ENCODE peak calls at places on chromosomes 4 and X, in nine cellular contexts. C is IMR-90, V is A549, M is MM.1S, G is PC-3, D is OCI-LY7, Q is neural progenitor cell, L is mammary epithelial cell, Y is endothelial cell of umbilical vein. X is an unnamed sample. For H3K9me3, the result is how much of the 10 kb centered on the place peaks cover.

GRCh38 chr4:83010111-83010521 is 507 bp downstream of the LIN54 start:
- DNase-seq in V (no peak), G (peak), C (peak), L (peak), Q (no peak), M (peak), D (peak), Y (peak), X (peak)

GRCh38 chr4:7964890-7965662 is 25.4 kb upstream of the AFAP1 start:
- DNase-seq in G (peak), M (no peak), L (peak), Q (no peak), C (peak), D (no peak), V (no peak), Y (peak), X (peak)

GRCh38 chr4:189897667-189898066 is 43.0 kb upstream of the FRG1 start:
- DNase-seq in L (no peak), Q (no peak), D (no peak), V (no peak), C (no peak), Y (no peak), G (no peak), M (no peak), X (no peak)

GRCh38 chr4:86582453-86582852 is 11.7 kb upstream of the PTPN13 start:
- DNase-seq in V (no peak), Q (no peak), M (no peak), Y (no peak), C (no peak), G (peak), D (no peak), L (peak), X (peak)

GRCh38 chrX:24027985-24028384 is 999 bp upstream of the KLHL15 start:
- DNase-seq in Y (no peak), Q (peak), L (no peak), C (no peak), M (no peak), V (no peak), G (no peak), D (no peak), X (no peak)

GRCh38 chr4:82043081-82043808 is 330.5 kb downstream of the HNRNPD start:
- DNase-seq in G (no peak), V (no peak), M (no peak), Y (no peak), L (peak), D (no peak), Q (peak), C (no peak), X (peak)

GRCh38 chr4:141896687-141897086 is 260.3 kb downstream of the IL15 start:
- DNase-seq in M (no peak), C (no peak), Y (no peak), L (no peak), Q (no peak), G (peak), V (no peak), D (no peak), X (peak)

GRCh38 chr4:164866817-164867490 is 10.0 kb upstream of the APELA start:
- DNase-seq in L (no peak), G (no peak), C (no peak), M (no peak), V (no peak), D (no peak), Q (peak), Y (no peak), X (peak)

GRCh38 chr4:26457412-26457811 is 32.9 kb downstream of the CCKAR start:
- DNase-seq in L (no peak), M (no peak), C (no peak), D (no peak), Y (no peak), V (no peak), G (no peak), Q (no peak), X (no peak)

GRCh38 chr4:14117575-14118228 is 490.2 kb upstream of the BOD1L1 start:
- DNase-seq in D (no peak), V (no peak), M (peak), G (no peak), Y (no peak), L (no peak), C (no peak), Q (no peak), X (no peak)

GRCh38 chr4:39718366-39719323 is 20.7 kb downstream of the UBE2K start:
- DNase-seq in Y (no peak), G (no peak), Q (no peak), V (no peak), D (no peak), L (no peak), C (no peak), M (peak), X (no peak)

GRCh38 chrX:34875204-34875603 is 67.4 kb upstream of the FAM47B start:
- DNase-seq in Y (peak), M (peak), G (peak), C (peak), L (peak), D (no peak), V (no peak), Q (no peak), X (peak)

GRCh38 chr4:129232627-129233337 is 136.8 kb downstream of the C4orf33 start:
- DNase-seq in D (no peak), C (no peak), G (no peak), V (no peak), Q (no peak), L (no peak), Y (no peak), M (no peak), X (no peak)

DNA sequence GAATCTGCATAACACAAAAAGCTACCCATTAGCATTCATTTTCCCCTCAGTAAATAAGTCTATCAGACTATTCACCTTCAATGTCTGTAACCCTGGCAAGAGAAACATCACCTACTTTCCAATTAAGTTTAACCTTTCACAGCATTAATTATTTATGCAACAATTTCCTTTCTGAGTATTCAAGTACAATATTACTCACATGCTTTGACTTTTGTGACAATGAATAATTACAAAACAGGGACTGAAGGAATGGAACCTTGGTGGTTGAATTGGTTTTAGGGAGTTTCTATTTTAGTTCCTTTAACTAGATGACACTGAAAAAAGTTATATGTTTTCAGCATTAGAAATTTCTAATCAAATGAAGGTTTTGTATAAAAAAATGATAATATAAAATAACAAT is 932.3 kb upstream of the EPHA5 start:
- DNase-seq in V (no peak), G (no peak), C (no peak), Q (no peak), M (no peak), D (no peak), L (no peak), Y (no peak), X (no peak)
- H3K4me3 ChIP-seq in V (no peak), G (no peak), C (no peak), Q (no peak), M (no peak), D (no peak), L (no peak), Y (no peak), X (no peak)

DNA sequence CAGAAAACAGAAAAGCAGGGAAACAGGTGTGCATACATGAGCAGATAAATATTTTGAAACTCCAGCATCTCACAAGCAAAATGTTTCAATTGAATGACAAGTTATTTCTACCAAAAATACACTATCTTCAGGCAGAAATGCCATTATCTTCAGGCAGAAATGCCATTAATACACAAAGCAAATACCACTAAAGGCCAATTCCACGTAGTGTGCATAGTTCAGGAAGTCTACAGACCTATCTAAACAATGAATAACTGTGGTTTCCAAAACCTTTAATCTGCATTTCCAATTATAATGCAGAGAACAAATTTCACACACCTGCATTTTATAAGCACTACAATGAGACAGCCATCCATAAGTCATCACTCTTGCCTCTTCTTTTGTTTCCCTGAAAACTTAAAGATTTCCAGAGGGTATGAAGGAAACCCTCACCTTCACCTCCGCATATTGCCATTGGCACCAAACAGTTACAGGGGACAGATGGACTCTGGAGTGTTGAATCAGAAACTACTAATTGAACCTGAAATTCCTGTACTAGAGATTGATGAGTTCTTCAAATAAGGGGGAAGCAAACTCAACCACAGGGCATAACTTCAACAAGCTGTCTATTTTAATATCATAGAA is 179.0 kb downstream of the PDGFC start:
- DNase-seq in V (no peak), Y (peak), D (no peak), M (no peak), G (peak), L (peak), Q (no peak), C (no peak), X (no peak)
- H3K4me2 ChIP-seq in V (no peak), Y (no peak), D (no peak), M (no peak), G (peak), L (peak), Q (no peak), C (no peak), X (no peak)

DNA sequence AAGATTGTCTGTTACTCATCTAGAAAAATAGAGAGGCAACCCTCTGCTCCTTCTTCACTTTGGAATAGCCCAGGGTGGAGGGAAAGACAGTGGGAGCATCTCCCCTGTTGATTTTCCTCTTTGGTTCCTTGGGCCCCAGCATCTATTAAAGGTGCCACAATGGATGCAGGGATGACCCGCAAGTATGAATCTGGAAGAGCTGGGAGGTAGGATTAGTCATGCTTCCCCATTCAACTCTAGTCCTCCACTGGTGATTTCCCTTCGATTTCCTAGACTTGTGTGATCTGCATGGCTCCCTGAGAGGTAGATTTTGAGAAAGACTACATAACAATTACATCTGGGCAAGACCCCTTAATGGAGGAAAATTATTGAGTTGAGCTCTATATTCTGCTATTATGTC is 127.8 kb downstream of the MAGEE1 start:
- DNase-seq in M (no peak), D (no peak), V (no peak), G (no peak), C (no peak), Y (no peak), L (no peak), Q (no peak), X (no peak)
- H3K9me3 ChIP-seq in M (under half), D (under half), V (under half), G (under half), C (under half), Y (under half), L (under half), Q (under half), X (under half)

DNA sequence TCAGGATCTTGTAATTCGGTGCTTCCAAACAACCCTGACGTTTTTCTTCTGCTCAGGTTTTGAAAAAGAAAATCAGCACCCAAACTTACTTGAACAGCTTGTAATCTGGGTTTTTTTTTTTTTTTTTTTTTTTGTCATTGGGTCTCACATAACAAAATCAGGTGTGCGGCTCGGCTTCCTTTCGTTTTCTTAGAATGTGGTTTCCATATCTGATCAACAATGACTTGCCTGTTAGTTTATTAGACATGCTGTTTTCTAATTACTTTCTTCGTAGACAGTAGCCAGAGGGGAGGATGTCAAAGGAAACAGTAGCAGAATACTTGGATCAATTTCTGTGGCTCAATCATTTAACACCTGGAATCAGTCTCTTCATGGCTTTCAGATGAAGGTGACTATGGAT is 890 bp upstream of the FREM3 start:
- DNase-seq in Y (no peak), V (no peak), M (peak), Q (no peak), L (no peak), D (no peak), C (no peak), G (no peak), X (no peak)
- H3K4me3 ChIP-seq in Y (no peak), V (peak), M (peak), Q (peak), L (no peak), D (no peak), C (no peak), G (peak), X (no peak)

GRCh38 chrX:151921292-151921691 is 8.6 kb downstream of the MAGEA4 start:
- DNase-seq in C (no peak), Q (no peak), M (no peak), G (no peak), L (no peak), Y (no peak), V (no peak), D (no peak), X (no peak)
- H3K4me2 ChIP-seq in C (no peak), Q (no peak), M (no peak), G (no peak), L (no peak), Y (no peak), V (no peak), D (no peak), X (no peak)

DNA sequence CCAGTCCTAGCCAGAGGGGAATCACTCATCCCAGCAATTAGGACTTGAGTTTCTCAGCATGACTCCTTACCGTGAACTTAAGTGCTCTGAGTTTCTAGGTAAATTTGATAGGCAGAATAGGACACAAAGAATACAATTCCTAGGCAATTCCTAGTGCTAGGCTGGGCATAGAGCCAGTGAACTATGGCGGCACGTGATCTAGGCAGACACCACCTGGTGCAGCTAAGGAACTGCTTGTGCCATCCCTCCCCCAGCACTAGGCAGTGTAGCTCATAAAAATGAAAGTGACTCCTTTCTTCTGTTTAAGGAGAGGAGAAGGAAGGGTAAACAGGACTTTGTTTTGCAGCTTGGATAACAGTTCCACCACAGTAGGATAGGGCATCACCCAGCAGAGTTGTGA is 736.3 kb upstream of the PCDH7 start:
- DNase-seq in Y (no peak), Q (no peak), V (no peak), L (no peak), M (no peak), D (no peak), C (no peak), G (no peak), X (no peak)
- H3K9me3 ChIP-seq in Y (under half), Q (under half), V (under half), L (under half), M (under half), D (under half), C (under half), G (under half), X (under half)

GRCh38 chrX:45767021-45767491 is 566.4 kb upstream of the DIPK2B start:
- DNase-seq in V (no peak), Q (no peak), Y (peak), M (no peak), C (peak), G (peak), L (peak), D (no peak), X (peak)
- H3K4me3 ChIP-seq in V (peak), Q (no peak), Y (peak), M (no peak), C (peak), G (peak), L (peak), D (no peak), X (peak)

GRCh38 chr4:74230902-74231499 is 73.1 kb downstream of the MTHFD2L start:
- DNase-seq in D (no peak), V (peak), Y (peak), G (peak), Q (no peak), C (peak), M (peak), L (peak), X (peak)
- H3K4me2 ChIP-seq in D (no peak), V (peak), Y (peak), G (peak), Q (no peak), C (no peak), M (peak), L (peak), X (peak)

GRCh38 chrX:73850124-73851013 is 287.4 kb downstream of the CHIC1 start:
- DNase-seq in Y (peak), L (peak), M (peak), Q (peak), G (peak), D (no peak), C (peak), V (peak), X (peak)
- H3K9me3 ChIP-seq in Y (under half), L (under half), M (under half), Q (under half), G (under half), D (under half), C (under half), V (under half), X (under half)

X was measured in GM23248.